ENCODE peak calls at places on chromosomes 1 and 21, in eight cellular contexts. G is body of pancreas, K is GM12891, V is A549, D is breast epithelium, R is tibial nerve, O is HCT116, Z is adrenal gland. C is an unnamed sample.

GRCh38 chr1:7042322-7043231 is 257.3 kb downstream of the CAMTA1 start:
- DNase-seq in K (peak), O (peak), V (peak), Z (no peak), G (peak), R (no peak), D (no peak), C (peak)

GRCh38 chr1:230231739-230232075 is 164.7 kb downstream of the GALNT2 start:
- DNase-seq in K (no peak), R (peak), Z (peak), G (peak), V (no peak), O (no peak), D (no peak), C (no peak)

GRCh38 chr1:20538760-20539551 is 13.4 kb upstream of the FAM43B start:
- DNase-seq in R (no peak), O (no peak), K (no peak), Z (peak), D (no peak), V (no peak), G (no peak), C (no peak)

GRCh38 chr21:31654340-31654739 is 5.2 kb upstream of the SOD1 start:
- DNase-seq in D (no peak), O (no peak), K (no peak), Z (no peak), G (no peak), V (no peak), R (no peak), C (no peak)

GRCh38 chr1:193031431-193031830 is 27.7 kb downstream of the UCHL5 start:
- DNase-seq in O (no peak), Z (no peak), D (no peak), G (no peak), V (no peak), R (no peak), K (no peak), C (peak)

GRCh38 chr1:231487019-231487418 is 41.5 kb upstream of the TSNAX start:
- DNase-seq in D (no peak), O (no peak), Z (no peak), R (no peak), G (no peak), V (no peak), K (no peak), C (no peak)

GRCh38 chr21:45430521-45431501 is 25.8 kb downstream of the COL18A1 start:
- DNase-seq in O (no peak), V (no peak), R (no peak), Z (peak), G (peak), D (no peak), K (no peak), C (peak)

GRCh38 chr1:41840592-41841246 is 78.0 kb downstream of the HIVEP3 start:
- DNase-seq in V (no peak), K (no peak), G (no peak), D (peak), R (no peak), O (peak), Z (no peak), C (no peak)

GRCh38 chr1:244349103-244349531 is 102.6 kb downstream of the ADSS2 start:
- DNase-seq in R (no peak), D (no peak), V (peak), Z (peak), G (no peak), O (no peak), K (no peak), C (no peak)

GRCh38 chr1:244445320-244446181 is 6.2 kb downstream of the ADSS2 start:
- DNase-seq in K (no peak), R (no peak), Z (no peak), O (no peak), V (no peak), G (no peak), D (no peak), C (no peak)

GRCh38 chr1:224211262-224211962 is 28.4 kb downstream of the DEGS1 start:
- DNase-seq in G (peak), O (no peak), R (no peak), K (no peak), Z (peak), V (no peak), D (no peak), C (peak)

GRCh38 chr1:3669971-3670431 is 17.7 kb downstream of the TP73 start:
- DNase-seq in Z (no peak), K (no peak), V (no peak), R (no peak), O (no peak), G (no peak), D (no peak), C (no peak)

GRCh38 chr1:100892554-100892953 is 2.1 kb downstream of the EXTL2 start:
- DNase-seq in R (no peak), D (no peak), G (no peak), Z (no peak), O (no peak), K (no peak), V (no peak), C (no peak)

GRCh38 chr1:100893718-100894117 is 924 bp downstream of the EXTL2 start:
- DNase-seq in Z (no peak), R (no peak), K (no peak), G (no peak), D (no peak), V (no peak), O (no peak), C (no peak)

GRCh38 chr1:100894622-100895539 is at the start of gene EXTL2:
- DNase-seq in O (peak), G (peak), Z (peak), V (peak), K (peak), R (peak), D (peak), C (peak)

GRCh38 chr1:100895540-100896480 is at the start of gene SLC30A7:
- DNase-seq in R (peak), K (peak), D (peak), Z (peak), V (peak), O (peak), G (peak), C (peak)

DNA sequence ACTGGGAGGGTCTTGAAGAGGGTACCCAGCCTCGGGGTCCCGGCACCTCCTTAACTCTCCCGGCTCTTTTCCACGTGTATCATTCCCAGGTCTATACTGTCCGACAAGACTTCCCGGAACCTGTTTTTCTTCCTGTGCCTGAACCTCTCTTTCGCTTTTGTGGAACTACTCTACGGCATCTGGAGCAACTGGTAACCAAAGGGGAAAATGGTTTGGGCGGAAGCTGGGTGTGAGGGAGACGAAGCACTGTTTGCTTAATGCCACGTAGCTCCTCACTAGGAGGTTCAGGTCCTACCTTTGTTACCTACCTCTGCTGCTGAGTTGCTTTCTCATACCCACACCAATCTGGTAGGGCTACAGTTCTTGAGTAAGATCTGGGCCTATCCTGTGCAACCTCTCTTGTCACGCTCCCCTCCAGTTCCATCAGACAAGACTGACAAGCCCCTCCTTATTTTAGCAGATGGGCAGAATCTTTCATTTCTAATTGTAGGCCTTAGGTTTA is 642 bp downstream of the SLC30A7 start:
- DNase-seq in G (peak), V (peak), O (peak), D (peak), K (peak), Z (peak), R (no peak), C (peak)
- TF ChIP-seq POLR2A in G (no peak), V (no peak), O (no peak), D (no peak), K (peak), Z (no peak), R (no peak), C (peak)

DNA sequence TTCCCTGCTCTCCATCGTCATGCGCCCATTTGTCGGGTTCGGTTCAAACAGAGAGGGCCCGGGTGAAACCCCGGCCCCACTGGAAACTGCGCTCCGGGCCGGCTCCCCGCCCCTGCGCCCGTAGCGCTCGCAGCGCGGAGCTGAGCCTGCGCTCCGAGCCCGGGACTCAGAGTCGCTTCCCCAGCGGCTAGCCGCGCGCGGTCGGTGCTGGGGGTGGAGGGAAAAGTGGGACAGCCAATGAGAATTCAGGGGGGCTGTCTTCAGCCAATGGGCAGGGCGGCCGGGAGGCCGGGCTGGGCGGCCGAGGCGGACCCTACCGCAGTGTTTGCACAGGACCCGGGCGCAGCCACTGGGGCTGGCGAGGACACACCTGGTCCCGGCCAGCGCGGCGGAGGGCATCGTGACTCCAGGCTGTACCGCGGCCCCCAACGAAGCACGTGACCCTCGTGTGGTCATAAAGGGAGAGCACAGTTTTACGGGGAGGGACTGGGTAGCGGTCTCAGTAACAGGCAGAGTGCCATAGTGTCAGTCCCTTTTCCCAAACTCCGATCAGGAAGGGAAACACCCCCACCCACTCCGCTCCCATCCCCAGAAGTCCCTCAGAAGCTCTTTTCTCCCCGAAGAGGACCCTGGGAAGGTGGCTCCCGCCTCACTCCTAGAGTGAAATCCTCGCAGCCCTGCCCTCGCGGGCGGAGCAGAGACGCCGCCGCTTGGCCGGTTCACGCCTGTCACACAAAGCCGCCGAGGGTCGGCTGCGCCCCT is at the start of gene INKA2:
- DNase-seq in R (peak), K (peak), Z (peak), D (peak), O (peak), V (peak), G (peak), C (peak)
- TF ChIP-seq POLR2A in R (peak), K (no peak), Z (peak), D (no peak), O (peak), V (peak), G (peak), C (peak)

GRCh38 chr1:62237361-62237760 is 42.7 kb downstream of the L1TD1 start:
- DNase-seq in K (no peak), G (no peak), R (no peak), D (no peak), O (no peak), V (no peak), Z (no peak), C (no peak)

GRCh38 chr1:62234709-62235108 is 40.1 kb downstream of the L1TD1 start:
- DNase-seq in R (no peak), O (no peak), G (no peak), V (no peak), K (no peak), Z (no peak), D (no peak), C (no peak)

GRCh38 chr1:62237950-62238374 is 43.3 kb downstream of the L1TD1 start:
- DNase-seq in D (no peak), V (no peak), O (no peak), Z (no peak), G (no peak), K (no peak), R (no peak), C (no peak)

GRCh38 chr1:62233926-62234450 is 39.3 kb downstream of the L1TD1 start:
- DNase-seq in D (no peak), R (no peak), Z (no peak), O (no peak), G (no peak), K (no peak), V (no peak), C (no peak)

DNA sequence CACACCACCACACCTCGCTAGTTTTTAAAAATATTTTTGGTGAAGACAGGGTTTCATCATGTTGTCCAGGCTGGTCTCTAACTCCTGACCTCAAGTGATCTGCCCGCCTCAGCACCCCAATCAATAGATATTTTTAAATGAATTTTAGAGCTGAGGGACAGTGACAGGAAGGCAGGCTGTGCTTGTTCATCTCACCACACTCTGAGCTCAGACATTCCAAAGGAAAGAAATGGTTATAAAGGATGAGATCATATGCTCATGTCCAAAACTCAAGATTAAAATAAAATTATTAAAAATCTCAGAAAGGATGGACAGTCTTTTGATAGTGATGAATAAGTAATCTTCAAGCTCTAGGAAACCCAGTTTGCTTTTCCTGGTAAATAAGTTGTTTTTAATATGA is 40.9 kb downstream of the L1TD1 start:
- DNase-seq in V (no peak), K (no peak), R (no peak), O (no peak), G (no peak), Z (no peak), D (no peak), C (no peak)
- TF ChIP-seq POLR2A in V (no peak), K (no peak), R (no peak), O (no peak), G (no peak), Z (no peak), D (no peak), C (no peak)

GRCh38 chr1:16396591-16396990 is 29.5 kb downstream of the SZRD1 start:
- DNase-seq in G (no peak), Z (peak), D (peak), R (no peak), K (no peak), V (no peak), O (no peak), C (no peak)
- TF ChIP-seq POLR2A in G (no peak), Z (no peak), D (no peak), R (no peak), K (peak), V (no peak), O (no peak), C (no peak)

C was measured in erythroblast.